ENCODE peak calls at places on chromosomes 13 and 19, in seven cellular contexts. S is GM12865; Z is activated CD8-positive, alpha-beta T cell treated with anti-CD3 and anti-CD28 coated beads for 36 hours; G is nephron progenitor cell; A is K562; P is CD14-positive monocyte; Y is fibroblast of the aortic adventitia. D is an unnamed sample.

GRCh38 chr19:48501446-48501960 is 10.1 kb downstream of the LMTK3 start:
- DNase-seq in S (no peak), Z (peak), G (peak), A (peak), P (no peak), Y (no peak), D (no peak)

GRCh38 chr13:32125221-32125621 is 93.6 kb downstream of the FRY start:
- DNase-seq in S (no peak), Z (no peak), G (no peak), A (no peak), P (no peak), Y (peak), D (no peak)

GRCh38 chr13:29607465-29607864 is 12.0 kb upstream of the SLC7A1 start:
- DNase-seq in S (no peak), Z (no peak), G (no peak), A (no peak), P (no peak), Y (peak), D (no peak)

GRCh38 chr19:16876904-16877361 is 11.9 kb upstream of the F2RL3 start:
- DNase-seq in S (peak), Z (no peak), G (no peak), A (no peak), P (no peak), Y (no peak), D (no peak)

GRCh38 chr19:49193822-49194394 is 36.3 kb downstream of the TRPM4 start:
- DNase-seq in S (no peak), Z (no peak), G (no peak), A (no peak), P (no peak), Y (no peak), D (no peak)

GRCh38 chr13:100657881-100658315 is 16.7 kb downstream of the TMTC4 start:
- DNase-seq in S (no peak), Z (no peak), G (no peak), A (no peak), P (no peak), Y (no peak), D (no peak)

GRCh38 chr13:112685856-112686255 is 4.0 kb upstream of the ATP11A start:
- DNase-seq in S (no peak), Z (no peak), G (no peak), A (no peak), P (no peak), Y (no peak), D (no peak)

GRCh38 chr13:28744091-28744536 is 25.3 kb upstream of the SLC46A3 start:
- DNase-seq in S (no peak), Z (no peak), G (no peak), A (peak), P (peak), Y (peak), D (no peak)

GRCh38 chr13:79056706-79057105 is 349.3 kb downstream of the RBM26 start:
- DNase-seq in S (peak), Z (no peak), G (no peak), A (no peak), P (no peak), Y (no peak), D (no peak)

GRCh38 chr19:8481191-8481590 is 21.2 kb downstream of the PRAM1 start:
- DNase-seq in S (no peak), Z (no peak), G (no peak), A (no peak), P (no peak), Y (no peak), D (no peak)

GRCh38 chr13:30752201-30752797 is 17.0 kb downstream of the ALOX5AP start:
- DNase-seq in S (no peak), Z (no peak), G (no peak), A (no peak), P (no peak), Y (peak), D (no peak)

GRCh38 chr13:66329988-66330429 is 900.1 kb downstream of the PCDH9 start:
- DNase-seq in S (no peak), Z (peak), G (no peak), A (no peak), P (no peak), Y (no peak), D (no peak)

GRCh38 chr19:15284091-15284490 is 48.2 kb downstream of the BRD4 start:
- DNase-seq in S (no peak), Z (no peak), G (no peak), A (no peak), P (no peak), Y (no peak), D (no peak)

GRCh38 chr13:26051231-26052135 is at the start of gene SHISA2:
- DNase-seq in S (no peak), Z (peak), G (peak), A (no peak), P (no peak), Y (peak), D (peak)

GRCh38 chr13:40379794-40380608 is 286.4 kb downstream of the FOXO1 start:
- DNase-seq in S (no peak), Z (no peak), G (no peak), A (no peak), P (no peak), Y (no peak), D (no peak)

DNA sequence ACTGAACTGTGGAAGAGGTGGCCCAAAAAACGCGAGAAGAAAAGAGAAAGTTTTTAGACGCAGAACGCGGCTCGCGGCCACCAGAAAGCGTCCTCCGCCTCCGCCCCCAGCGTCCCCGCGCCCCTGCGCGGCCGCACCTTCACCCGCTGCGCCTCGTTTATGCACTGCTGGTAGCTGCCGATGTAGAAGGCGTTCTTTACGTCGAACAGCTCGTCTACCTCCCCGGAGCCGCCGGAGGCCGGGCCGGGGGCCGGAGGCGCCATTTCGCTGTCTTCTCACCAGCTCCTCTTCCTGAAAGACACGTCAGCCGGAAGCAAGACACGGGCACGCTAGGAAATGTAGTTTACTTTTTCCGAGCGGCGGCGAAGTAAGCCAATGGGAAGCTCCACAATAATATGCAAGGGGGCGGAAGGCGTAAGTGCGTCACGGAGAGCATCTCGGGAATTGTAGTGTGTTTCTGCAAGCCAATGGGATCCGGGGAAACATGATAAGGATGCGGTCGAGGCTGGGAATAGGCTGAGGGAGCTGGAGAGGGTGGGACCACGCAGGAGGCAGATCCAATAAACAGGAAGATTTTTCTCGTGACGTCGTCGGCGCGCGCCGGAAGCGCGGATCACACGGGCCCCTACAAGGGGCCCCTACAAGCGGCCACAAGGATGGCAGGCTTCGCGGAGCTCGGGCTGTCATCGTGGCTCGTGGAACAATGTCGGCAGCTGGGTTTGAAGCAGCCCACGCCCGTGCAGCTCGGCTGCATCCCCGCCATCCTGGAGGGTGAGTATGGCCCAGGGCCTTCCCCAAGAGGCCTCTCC is at the start of the genes COPE and DDX49:
- DNase-seq in S (peak), Z (peak), G (peak), A (peak), P (peak), Y (peak), D (peak)
- TF ChIP-seq CTCF in S (no peak), Z (no peak), G (no peak), A (no peak), P (no peak), Y (no peak), D (no peak)

GRCh38 chr19:38686530-38686888 is 39.1 kb downstream of the ACTN4 start:
- DNase-seq in S (peak), Z (peak), G (no peak), A (no peak), P (no peak), Y (no peak), D (peak)
- TF ChIP-seq CTCF in S (no peak), Z (no peak), G (no peak), A (no peak), P (no peak), Y (no peak), D (peak)

GRCh38 chr19:50882188-50882587 is 8.9 kb downstream of the KLK2 start:
- DNase-seq in S (no peak), Z (no peak), G (no peak), A (peak), P (no peak), Y (no peak), D (no peak)
- TF ChIP-seq CTCF in S (no peak), Z (no peak), G (no peak), A (peak), P (no peak), Y (no peak), D (peak)

GRCh38 chr13:60137911-60138570 is 25.7 kb downstream of the DIAPH3 start:
- DNase-seq in S (no peak), Z (no peak), G (no peak), A (no peak), P (no peak), Y (no peak), D (no peak)

GRCh38 chr13:60135344-60135743 is 28.4 kb downstream of the DIAPH3 start:
- DNase-seq in S (no peak), Z (no peak), G (no peak), A (no peak), P (no peak), Y (no peak), D (no peak)

GRCh38 chr13:60138674-60139073 is 25.1 kb downstream of the DIAPH3 start:
- DNase-seq in S (no peak), Z (no peak), G (no peak), A (no peak), P (no peak), Y (no peak), D (no peak)

GRCh38 chr13:60139272-60139671 is 24.5 kb downstream of the DIAPH3 start:
- DNase-seq in S (no peak), Z (no peak), G (no peak), A (no peak), P (no peak), Y (no peak), D (no peak)

DNA sequence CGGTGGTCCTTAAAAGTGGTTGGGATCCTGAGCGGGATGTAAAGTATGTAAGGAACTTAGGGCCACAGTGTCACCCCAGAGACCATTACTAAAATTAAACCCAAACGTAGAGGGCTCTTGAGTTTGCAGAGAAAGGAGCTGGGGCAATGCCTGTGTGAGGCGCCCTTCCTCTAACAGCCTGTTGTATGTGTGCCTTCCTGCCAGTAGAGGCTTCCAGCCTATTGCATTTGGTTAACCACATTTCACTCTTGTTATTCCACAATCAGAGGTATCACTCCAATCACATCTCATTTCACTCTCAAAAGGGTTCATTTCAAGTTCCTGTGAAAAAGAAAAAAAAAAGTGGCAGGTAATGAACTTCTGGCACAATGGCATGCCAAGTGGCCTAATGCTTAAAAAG is 29.4 kb downstream of the DIAPH3 start:
- DNase-seq in S (peak), Z (peak), G (no peak), A (no peak), P (no peak), Y (peak), D (no peak)
- TF ChIP-seq CTCF in S (no peak), Z (no peak), G (no peak), A (no peak), P (no peak), Y (peak), D (peak)

DNA sequence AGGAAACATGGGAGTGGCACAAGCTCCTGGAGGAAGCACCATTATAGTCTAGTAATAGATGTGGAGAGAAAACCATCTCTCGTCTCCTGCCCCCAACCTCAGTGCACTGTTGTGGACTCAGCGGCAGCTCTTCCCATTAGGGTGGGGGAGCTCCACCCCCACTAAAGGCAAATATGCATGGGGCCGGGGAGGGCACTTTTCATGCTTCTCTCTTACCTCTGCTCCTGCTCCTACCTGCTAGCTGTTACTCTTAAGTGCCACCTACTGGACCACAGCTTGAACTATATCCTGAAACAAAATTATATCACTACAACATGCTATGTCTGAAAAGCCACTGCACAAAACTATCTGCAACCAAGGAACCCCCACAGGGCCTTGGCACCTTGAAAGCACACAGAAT is 112.6 kb upstream of the DACH1 start:
- DNase-seq in S (peak), Z (no peak), G (peak), A (no peak), P (no peak), Y (no peak), D (no peak)
- TF ChIP-seq CTCF in S (peak), Z (no peak), G (peak), A (no peak), P (no peak), Y (no peak), D (peak)

GRCh38 chr13:75430618-75431209 is 51.3 kb downstream of the TBC1D4 start:
- DNase-seq in S (no peak), Z (no peak), G (no peak), A (no peak), P (no peak), Y (no peak), D (no peak)

GRCh38 chr13:75432811-75433244 is 49.1 kb downstream of the TBC1D4 start:
- DNase-seq in S (no peak), Z (no peak), G (no peak), A (no peak), P (no peak), Y (no peak), D (no peak)

GRCh38 chr13:75437582-75438318 is 44.2 kb downstream of the TBC1D4 start:
- DNase-seq in S (no peak), Z (no peak), G (no peak), A (peak), P (no peak), Y (peak), D (no peak)

GRCh38 chr13:75426421-75426820 is 55.5 kb downstream of the TBC1D4 start:
- DNase-seq in S (no peak), Z (no peak), G (no peak), A (no peak), P (no peak), Y (no peak), D (no peak)

DNA sequence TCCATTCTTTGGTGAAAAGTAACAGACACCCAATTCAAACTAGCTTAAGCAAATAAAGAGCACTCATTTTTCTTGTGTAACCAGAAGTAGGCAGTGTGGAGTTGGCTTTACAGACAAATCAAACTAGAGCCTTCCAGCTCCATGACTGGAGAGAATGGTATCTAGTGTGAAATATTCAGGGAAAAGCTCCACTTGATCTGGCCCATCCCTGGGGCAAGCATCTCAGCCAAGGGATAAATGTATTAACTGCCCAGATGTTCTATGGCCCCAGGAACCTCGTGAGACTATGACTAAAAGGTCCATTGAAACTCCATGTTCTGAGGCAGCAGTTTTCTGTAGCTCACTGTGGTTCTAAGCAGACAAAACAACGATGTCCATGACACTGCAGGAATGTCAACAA is 49.9 kb downstream of the TBC1D4 start:
- DNase-seq in S (peak), Z (no peak), G (no peak), A (no peak), P (no peak), Y (peak), D (no peak)
- TF ChIP-seq CTCF in S (no peak), Z (no peak), G (no peak), A (peak), P (no peak), Y (no peak), D (peak)

GRCh38 chr19:3986260-3987041 is 1.2 kb upstream of the EEF2 start:
- DNase-seq in S (peak), Z (peak), G (peak), A (peak), P (no peak), Y (peak), D (peak)
- TF ChIP-seq CTCF in S (peak), Z (peak), G (peak), A (peak), P (peak), Y (peak), D (peak)

DNA sequence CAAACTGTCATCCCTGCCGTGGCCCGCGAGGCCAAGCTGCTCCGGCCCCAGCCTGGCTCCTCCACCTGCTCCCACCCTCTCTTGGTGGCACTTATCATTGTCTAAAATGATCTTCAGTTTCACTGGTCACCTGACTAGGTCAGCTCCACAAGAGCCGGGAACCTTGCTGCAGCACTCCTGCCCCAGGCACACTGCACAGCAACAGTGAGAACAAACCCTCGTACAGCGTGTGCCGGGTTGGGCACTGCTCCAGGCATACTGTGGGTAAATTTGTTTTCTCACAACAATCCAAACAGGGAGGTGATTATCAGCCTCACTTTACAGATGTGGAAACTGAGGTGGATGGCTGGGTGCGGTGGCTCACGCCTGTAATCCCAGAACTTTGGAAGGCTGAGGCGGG is 8.9 kb downstream of the DEDD2 start:
- DNase-seq in S (no peak), Z (no peak), G (no peak), A (no peak), P (no peak), Y (no peak), D (no peak)
- TF ChIP-seq CTCF in S (no peak), Z (no peak), G (no peak), A (no peak), P (no peak), Y (no peak), D (no peak)

GRCh38 chr13:50512602-50513527 is 330.6 kb downstream of the DLEU7 start:
- DNase-seq in S (peak), Z (peak), G (peak), A (peak), P (peak), Y (peak), D (peak)
- TF ChIP-seq CTCF in S (no peak), Z (no peak), G (no peak), A (no peak), P (no peak), Y (no peak), D (no peak)

DNA sequence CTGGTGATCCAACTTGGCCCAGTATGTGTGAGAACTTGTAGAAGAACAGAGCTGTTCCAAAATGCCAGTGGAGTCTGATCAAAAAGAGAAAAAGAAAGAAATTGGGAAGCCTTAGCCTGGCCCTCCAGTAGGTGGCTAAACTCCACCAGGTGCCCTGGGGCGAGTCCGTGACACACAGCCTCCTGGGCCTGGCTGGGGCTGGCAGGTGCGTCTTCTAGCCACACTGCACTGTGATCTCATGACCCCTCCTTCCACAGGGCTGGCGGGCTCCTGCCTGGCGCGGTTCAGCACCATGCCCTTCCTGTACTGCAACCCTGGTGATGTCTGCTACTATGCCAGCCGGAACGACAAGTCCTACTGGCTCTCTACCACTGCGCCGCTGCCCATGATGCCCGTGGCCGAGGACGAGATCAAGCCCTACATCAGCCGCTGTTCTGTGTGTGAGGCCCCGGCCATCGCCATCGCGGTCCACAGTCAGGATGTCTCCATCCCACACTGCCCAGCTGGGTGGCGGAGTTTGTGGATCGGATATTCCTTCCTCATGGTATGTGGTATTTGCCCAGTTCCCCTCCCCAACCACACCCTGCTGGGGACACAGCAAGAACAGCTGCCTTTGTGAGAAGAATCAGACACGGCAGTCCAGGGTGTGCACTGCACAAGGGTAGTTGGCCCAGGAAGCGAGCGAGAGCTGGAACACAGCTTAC is 53.7 kb downstream of the RAB20 start:
- DNase-seq in S (no peak), Z (no peak), G (no peak), A (no peak), P (no peak), Y (no peak), D (no peak)
- TF ChIP-seq CTCF in S (no peak), Z (no peak), G (no peak), A (no peak), P (no peak), Y (no peak), D (no peak)

D was measured in GM13977.